ENCODE peak calls at places on chromosome 22, in five cellular contexts. One of them, this sample, is unnamed.

GRCh38 chr22:41286639-41287091 is 678 bp upstream of the RANGAP1 start:
- DNase-seq in right atrium auricular region: no peak
- DNase-seq in GM18507: no peak
- DNase-seq in body of pancreas: no peak
- DNase-seq in activated CD4-positive, alpha-beta T cell treated with anti-CD3 and anti-CD28 coated beads, Interleukin-2, amount 50 U/mL, for 4 hours: peak; percentile 31
- DNase-seq in this sample: no peak

GRCh38 chr22:49310354-49310753 is 517.3 kb downstream of the BRD1 start:
- DNase-seq in right atrium auricular region: peak; percentile 9
- DNase-seq in GM18507: no peak
- DNase-seq in body of pancreas: no peak
- DNase-seq in activated CD4-positive, alpha-beta T cell treated with anti-CD3 and anti-CD28 coated beads, Interleukin-2, amount 50 U/mL, for 4 hours: no peak
- DNase-seq in this sample: no peak

GRCh38 chr22:18065256-18065655 is 12.5 kb upstream of the PEX26 start:
- DNase-seq in right atrium auricular region: no peak
- DNase-seq in GM18507: no peak
- DNase-seq in body of pancreas: no peak
- DNase-seq in activated CD4-positive, alpha-beta T cell treated with anti-CD3 and anti-CD28 coated beads, Interleukin-2, amount 50 U/mL, for 4 hours: no peak
- DNase-seq in this sample: no peak

GRCh38 chr22:29691636-29692326 is 28.0 kb upstream of the CABP7 start:
- DNase-seq in right atrium auricular region: no peak
- DNase-seq in GM18507: no peak
- DNase-seq in body of pancreas: no peak
- DNase-seq in activated CD4-positive, alpha-beta T cell treated with anti-CD3 and anti-CD28 coated beads, Interleukin-2, amount 50 U/mL, for 4 hours: no peak
- DNase-seq in this sample: no peak

GRCh38 chr22:43921361-43921760 is 2.2 kb upstream of the PNPLA3 start:
- DNase-seq in right atrium auricular region: no peak
- DNase-seq in GM18507: no peak
- DNase-seq in body of pancreas: no peak
- DNase-seq in activated CD4-positive, alpha-beta T cell treated with anti-CD3 and anti-CD28 coated beads, Interleukin-2, amount 50 U/mL, for 4 hours: no peak
- DNase-seq in this sample: no peak

GRCh38 chr22:18970180-18970947 is 34.3 kb upstream of the PRODH start:
- DNase-seq in right atrium auricular region: no peak
- DNase-seq in GM18507: no peak
- DNase-seq in body of pancreas: peak; percentile 45
- DNase-seq in activated CD4-positive, alpha-beta T cell treated with anti-CD3 and anti-CD28 coated beads, Interleukin-2, amount 50 U/mL, for 4 hours: no peak
- DNase-seq in this sample: no peak

GRCh38 chr22:49232319-49233067 is 595.2 kb downstream of the BRD1 start:
- DNase-seq in right atrium auricular region: peak; percentile 52
- DNase-seq in GM18507: no peak
- DNase-seq in body of pancreas: no peak
- DNase-seq in activated CD4-positive, alpha-beta T cell treated with anti-CD3 and anti-CD28 coated beads, Interleukin-2, amount 50 U/mL, for 4 hours: no peak
- DNase-seq in this sample: no peak

GRCh38 chr22:39493759-39494158 is 8.3 kb upstream of the MIEF1 start:
- DNase-seq in right atrium auricular region: no peak
- DNase-seq in GM18507: no peak
- DNase-seq in body of pancreas: no peak
- DNase-seq in activated CD4-positive, alpha-beta T cell treated with anti-CD3 and anti-CD28 coated beads, Interleukin-2, amount 50 U/mL, for 4 hours: no peak
- DNase-seq in this sample: no peak

GRCh38 chr22:39242809-39243442 is 1.9 kb downstream of the PDGFB start:
- DNase-seq in right atrium auricular region: no peak
- DNase-seq in GM18507: no peak
- DNase-seq in body of pancreas: peak; percentile 89
- DNase-seq in activated CD4-positive, alpha-beta T cell treated with anti-CD3 and anti-CD28 coated beads, Interleukin-2, amount 50 U/mL, for 4 hours: peak; percentile 43
- DNase-seq in this sample: no peak

GRCh38 chr22:28019360-28019759 is 100.3 kb upstream of the PITPNB start:
- DNase-seq in right atrium auricular region: no peak
- DNase-seq in GM18507: no peak
- DNase-seq in body of pancreas: peak; percentile 12
- DNase-seq in activated CD4-positive, alpha-beta T cell treated with anti-CD3 and anti-CD28 coated beads, Interleukin-2, amount 50 U/mL, for 4 hours: no peak
- DNase-seq in this sample: peak; percentile 20

GRCh38 chr22:30783021-30783420 is 88.3 kb downstream of the OSBP2 start:
- DNase-seq in right atrium auricular region: no peak
- DNase-seq in GM18507: no peak
- DNase-seq in body of pancreas: no peak
- DNase-seq in activated CD4-positive, alpha-beta T cell treated with anti-CD3 and anti-CD28 coated beads, Interleukin-2, amount 50 U/mL, for 4 hours: no peak
- DNase-seq in this sample: no peak

GRCh38 chr22:40051322-40051721 is 56.6 kb downstream of the FAM83F start:
- DNase-seq in right atrium auricular region: no peak
- DNase-seq in GM18507: no peak
- DNase-seq in body of pancreas: no peak
- DNase-seq in activated CD4-positive, alpha-beta T cell treated with anti-CD3 and anti-CD28 coated beads, Interleukin-2, amount 50 U/mL, for 4 hours: no peak
- DNase-seq in this sample: no peak

GRCh38 chr22:25404923-25405853 is 159.3 kb upstream of the GRK3 start:
- DNase-seq in right atrium auricular region: peak; percentile 74
- DNase-seq in GM18507: peak; percentile 79
- DNase-seq in body of pancreas: peak; percentile 81
- DNase-seq in activated CD4-positive, alpha-beta T cell treated with anti-CD3 and anti-CD28 coated beads, Interleukin-2, amount 50 U/mL, for 4 hours: peak; percentile 52
- DNase-seq in this sample: peak; percentile 72

GRCh38 chr22:37032535-37033460 is 13.3 kb downstream of the MPST start:
- DNase-seq in right atrium auricular region: peak; percentile 68
- DNase-seq in GM18507: no peak
- DNase-seq in body of pancreas: peak; percentile 94
- DNase-seq in activated CD4-positive, alpha-beta T cell treated with anti-CD3 and anti-CD28 coated beads, Interleukin-2, amount 50 U/mL, for 4 hours: no peak
- DNase-seq in this sample: peak; percentile 82

GRCh38 chr22:37638351-37639069 is 959 bp upstream of the SH3BP1 start:
- DNase-seq in right atrium auricular region: no peak
- DNase-seq in GM18507: no peak
- DNase-seq in body of pancreas: no peak
- DNase-seq in activated CD4-positive, alpha-beta T cell treated with anti-CD3 and anti-CD28 coated beads, Interleukin-2, amount 50 U/mL, for 4 hours: no peak
- DNase-seq in this sample: no peak

GRCh38 chr22:33314316-33314715 is 256.1 kb upstream of the SYN3 start:
- DNase-seq in right atrium auricular region: no peak
- DNase-seq in GM18507: no peak
- DNase-seq in body of pancreas: no peak
- DNase-seq in activated CD4-positive, alpha-beta T cell treated with anti-CD3 and anti-CD28 coated beads, Interleukin-2, amount 50 U/mL, for 4 hours: no peak
- DNase-seq in this sample: no peak

GRCh38 chr22:37832022-37832857 is 9.1 kb downstream of the GALR3 start:
- DNase-seq in right atrium auricular region: no peak
- DNase-seq in GM18507: no peak
- DNase-seq in body of pancreas: no peak
- DNase-seq in activated CD4-positive, alpha-beta T cell treated with anti-CD3 and anti-CD28 coated beads, Interleukin-2, amount 50 U/mL, for 4 hours: no peak
- DNase-seq in this sample: no peak

GRCh38 chr22:48707749-48708557 is 1119.7 kb downstream of the BRD1 start:
- DNase-seq in right atrium auricular region: no peak
- DNase-seq in GM18507: no peak
- DNase-seq in body of pancreas: no peak
- DNase-seq in activated CD4-positive, alpha-beta T cell treated with anti-CD3 and anti-CD28 coated beads, Interleukin-2, amount 50 U/mL, for 4 hours: no peak
- DNase-seq in this sample: peak; percentile 25

GRCh38 chr22:25680949-25681348 is 61.0 kb upstream of the MYO18B start:
- DNase-seq in right atrium auricular region: no peak
- DNase-seq in GM18507: no peak
- DNase-seq in body of pancreas: no peak
- DNase-seq in activated CD4-positive, alpha-beta T cell treated with anti-CD3 and anti-CD28 coated beads, Interleukin-2, amount 50 U/mL, for 4 hours: no peak
- DNase-seq in this sample: no peak

GRCh38 chr22:40116496-40117200 is 61.1 kb upstream of the TNRC6B start:
- DNase-seq in right atrium auricular region: no peak
- DNase-seq in GM18507: no peak
- DNase-seq in body of pancreas: no peak
- DNase-seq in activated CD4-positive, alpha-beta T cell treated with anti-CD3 and anti-CD28 coated beads, Interleukin-2, amount 50 U/mL, for 4 hours: peak; percentile 31
- DNase-seq in this sample: no peak

GRCh38 chr22:45268167-45268957 is 16.4 kb upstream of the UPK3A start:
- DNase-seq in right atrium auricular region: no peak
- DNase-seq in GM18507: no peak
- DNase-seq in body of pancreas: peak; percentile 50
- DNase-seq in activated CD4-positive, alpha-beta T cell treated with anti-CD3 and anti-CD28 coated beads, Interleukin-2, amount 50 U/mL, for 4 hours: peak; percentile 8
- DNase-seq in this sample: peak; percentile 62

GRCh38 chr22:43535741-43536140 is 123.9 kb downstream of the MPPED1 start:
- DNase-seq in right atrium auricular region: no peak
- DNase-seq in GM18507: no peak
- DNase-seq in body of pancreas: no peak
- DNase-seq in activated CD4-positive, alpha-beta T cell treated with anti-CD3 and anti-CD28 coated beads, Interleukin-2, amount 50 U/mL, for 4 hours: no peak
- DNase-seq in this sample: no peak

This sample was measured in ovary.